ENCODE peak calls at places on chromosomes 4 and X, in five cellular contexts. L is fibroblast of lung, Y is tibial nerve, W is K562, H is heart right ventricle. N is an unnamed sample. For H3K27me3, the result is how much of the 10 kb centered on the place peaks cover.

GRCh38 chr4:183287677-183288076 is 32.4 kb downstream of the CLDN22 start:
- DNase-seq in L (no peak), Y (no peak), W (no peak), H (no peak), N (no peak)

GRCh38 chr4:42237010-42237409 is 84.6 kb upstream of the BEND4 start:
- DNase-seq in L (no peak), Y (no peak), W (no peak), H (no peak), N (no peak)

GRCh38 chr4:16967722-16968121 is 69.3 kb upstream of the LDB2 start:
- DNase-seq in L (peak), Y (peak), W (no peak), H (peak), N (no peak)

GRCh38 chrX:148878371-148878770 is 378.0 kb downstream of the AFF2 start:
- DNase-seq in L (peak), Y (no peak), W (no peak), H (no peak), N (no peak)

GRCh38 chr4:26687728-26688127 is 103.8 kb downstream of the TBC1D19 start:
- DNase-seq in L (peak), Y (no peak), W (no peak), H (no peak), N (peak)

GRCh38 chr4:109015413-109015810 is 252.6 kb upstream of the ETNPPL start:
- DNase-seq in L (no peak), Y (no peak), W (no peak), H (no peak), N (no peak)

GRCh38 chr4:7831330-7831729 is 108.3 kb downstream of the AFAP1 start:
- DNase-seq in L (peak), Y (no peak), W (peak), H (peak), N (peak)

GRCh38 chr4:118849867-118850812 is 14.2 kb upstream of the SEC24D start:
- DNase-seq in L (peak), Y (no peak), W (no peak), H (no peak), N (no peak)

GRCh38 chrX:74422029-74422352 is 698 bp downstream of the SLC16A2 start:
- DNase-seq in L (no peak), Y (no peak), W (no peak), H (no peak), N (no peak)

GRCh38 chrX:154441984-154442707 is 1.8 kb upstream of the FAM50A start:
- DNase-seq in L (no peak), Y (no peak), W (no peak), H (no peak), N (no peak)

GRCh38 chrX:16155586-16155985 is 11.7 kb upstream of the MAGEB17 start:
- DNase-seq in L (no peak), Y (no peak), W (no peak), H (no peak), N (no peak)

GRCh38 chrX:54066841-54067240 is 22.6 kb upstream of the PHF8 start:
- DNase-seq in L (peak), Y (no peak), W (no peak), H (no peak), N (no peak)

GRCh38 chr4:137881641-137882040 is 349.3 kb upstream of the PCDH18 start:
- DNase-seq in L (no peak), Y (no peak), W (no peak), H (no peak), N (no peak)

GRCh38 chr4:159146007-159146330 is 43.1 kb downstream of the RAPGEF2 start:
- DNase-seq in L (no peak), Y (no peak), W (no peak), H (no peak), N (no peak)

GRCh38 chr4:115675721-115676120 is 562.3 kb upstream of the NDST4 start:
- DNase-seq in L (no peak), Y (no peak), W (no peak), H (no peak), N (no peak)

GRCh38 chrX:11704725-11705495 is 39.2 kb upstream of the ARHGAP6 start:
- DNase-seq in L (no peak), Y (no peak), W (no peak), H (no peak), N (no peak)

GRCh38 chr4:74630551-74630950 is 163.8 kb downstream of the BTC start:
- DNase-seq in L (no peak), Y (no peak), W (no peak), H (no peak), N (no peak)

GRCh38 chrX:72368796-72369195 is 63.1 kb upstream of the CITED1 start:
- DNase-seq in L (no peak), Y (no peak), W (no peak), H (no peak), N (no peak)

GRCh38 chr4:102430511-102430910 is 70.6 kb upstream of the NFKB1 start:
- DNase-seq in L (peak), Y (no peak), W (no peak), H (no peak), N (no peak)

GRCh38 chr4:54539500-54540029 is 118.2 kb upstream of the KIT start:
- DNase-seq in L (peak), Y (no peak), W (peak), H (peak), N (no peak)

GRCh38 chr4:25169446-25169845 is 9.2 kb upstream of the SEPSECS start:
- DNase-seq in L (no peak), Y (no peak), W (no peak), H (no peak), N (no peak)

GRCh38 chr4:186298034-186298647 is 32.2 kb downstream of the F11 start:
- DNase-seq in L (no peak), Y (no peak), W (no peak), H (no peak), N (no peak)

GRCh38 chr4:126969781-126970180 is 663.0 kb upstream of the INTU start:
- DNase-seq in L (peak), Y (no peak), W (no peak), H (no peak), N (no peak)

GRCh38 chr4:185011408-185011807 is 6.9 kb upstream of the HELT start:
- DNase-seq in L (no peak), Y (no peak), W (peak), H (no peak), N (no peak)

GRCh38 chr4:3330682-3331081 is 37.9 kb downstream of the RGS12 start:
- DNase-seq in L (no peak), Y (no peak), W (no peak), H (no peak), N (no peak)

GRCh38 chrX:138026211-138026610 is 460.3 kb downstream of the ZIC3 start:
- DNase-seq in L (peak), Y (no peak), W (no peak), H (no peak), N (no peak)

GRCh38 chrX:9682456-9682855 is 83.2 kb downstream of the GPR143 start:
- DNase-seq in L (peak), Y (peak), W (no peak), H (no peak), N (no peak)

GRCh38 chr4:155952546-155952945 is 1.1 kb downstream of the CTSO start:
- DNase-seq in L (peak), Y (no peak), W (no peak), H (no peak), N (no peak)

GRCh38 chr4:5165419-5166369 is 114.4 kb downstream of the STK32B start:
- DNase-seq in L (peak), Y (no peak), W (no peak), H (no peak), N (no peak)

GRCh38 chr4:139950568-139950967 is 203.4 kb downstream of the MAML3 start:
- DNase-seq in L (no peak), Y (no peak), W (no peak), H (no peak), N (no peak)

GRCh38 chr4:139954512-139954911 is 199.5 kb downstream of the MAML3 start:
- DNase-seq in L (no peak), Y (no peak), W (no peak), H (no peak), N (no peak)

GRCh38 chr4:139956436-139957107 is 197.4 kb downstream of the MAML3 start:
- DNase-seq in L (peak), Y (no peak), W (no peak), H (peak), N (no peak)

GRCh38 chr4:139955600-139955999 is 198.4 kb downstream of the MAML3 start:
- DNase-seq in L (no peak), Y (no peak), W (no peak), H (no peak), N (no peak)

GRCh38 chr4:139951051-139951450 is 202.9 kb downstream of the MAML3 start:
- DNase-seq in L (no peak), Y (no peak), W (no peak), H (no peak), N (no peak)
- H3K27me3 ChIP-seq in L (under half), Y (under half), W (under half), H (under half), N (under half)

GRCh38 chr4:173008436-173008835 is 160.2 kb upstream of the GALNT7 start:
- DNase-seq in L (no peak), Y (no peak), W (no peak), H (no peak), N (no peak)
- H3K27ac ChIP-seq in L (no peak), Y (no peak), W (no peak), H (no peak), N (no peak)

GRCh38 chr4:15654556-15655222 is 468 bp downstream of the FBXL5 start:
- DNase-seq in L (peak), Y (peak), W (no peak), H (peak), N (no peak)
- TF ChIP-seq CTCF in L (no peak), Y (no peak), W (no peak), H (no peak), N (no peak)

GRCh38 chrX:111284615-111285294 is 14.5 kb upstream of the CAPN6 start:
- DNase-seq in L (no peak), Y (no peak), W (no peak), H (no peak), N (no peak)

GRCh38 chrX:111282991-111283390 is 12.7 kb upstream of the CAPN6 start:
- DNase-seq in L (no peak), Y (no peak), W (no peak), H (no peak), N (no peak)

GRCh38 chrX:111283446-111283845 is 13.2 kb upstream of the CAPN6 start:
- DNase-seq in L (no peak), Y (no peak), W (no peak), H (no peak), N (no peak)

DNA sequence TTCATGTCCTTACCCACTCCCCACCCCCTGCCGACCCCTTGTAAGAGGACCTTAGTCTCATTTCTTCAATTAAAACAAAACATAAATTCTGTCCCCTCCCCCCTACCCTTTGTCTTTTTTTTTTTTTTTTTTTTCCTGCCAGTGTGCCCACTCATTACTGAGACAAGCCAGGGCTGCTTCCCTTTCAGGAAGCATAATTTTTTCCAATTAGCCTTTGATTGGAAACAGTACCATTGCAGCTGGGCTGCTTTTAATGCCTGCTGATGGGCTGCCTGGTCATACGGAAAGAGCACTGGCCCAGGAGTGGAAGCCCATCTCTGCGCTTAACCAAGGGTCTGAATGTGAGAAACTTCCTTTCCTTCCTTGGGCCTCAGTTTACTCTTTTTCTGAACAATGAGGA is 18.6 kb upstream of the CAPN6 start:
- DNase-seq in L (no peak), Y (no peak), W (no peak), H (no peak), N (no peak)
- H3K27me3 ChIP-seq in L (under half), Y (under half), W (under half), H (under half), N (under half)

GRCh38 chr4:87478732-87479250 is 50.4 kb downstream of the SPARCL1 start:
- DNase-seq in L (no peak), Y (no peak), W (no peak), H (no peak), N (no peak)

GRCh38 chr4:87476934-87477333 is 52.2 kb downstream of the SPARCL1 start:
- DNase-seq in L (no peak), Y (no peak), W (no peak), H (no peak), N (no peak)

GRCh38 chr4:87481342-87481741 is 47.8 kb downstream of the SPARCL1 start:
- DNase-seq in L (no peak), Y (no peak), W (no peak), H (no peak), N (no peak)
- H3K27ac ChIP-seq in L (no peak), Y (no peak), W (no peak), H (no peak), N (no peak)

DNA sequence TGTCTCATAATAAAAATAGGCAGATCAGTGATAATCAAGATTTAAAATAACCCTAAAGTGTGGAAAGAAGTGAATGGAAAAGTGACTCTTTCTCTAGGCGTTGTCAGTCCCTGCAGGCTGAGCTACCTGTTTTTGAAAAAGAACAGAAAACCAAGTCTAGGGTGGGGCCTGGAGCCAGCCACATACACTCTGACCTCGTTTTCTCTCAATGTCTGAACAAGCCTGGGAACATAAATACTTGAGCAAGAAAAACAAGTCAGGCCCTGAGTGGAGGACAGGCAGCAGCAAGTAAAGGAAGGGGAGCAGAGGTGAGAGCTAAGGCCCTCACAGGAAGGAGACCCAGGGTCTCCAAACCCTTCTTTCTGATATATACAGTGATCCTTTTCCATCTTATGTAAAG is 91.7 kb upstream of the HPF1 start:
- DNase-seq in L (no peak), Y (no peak), W (no peak), H (no peak), N (no peak)
- TF ChIP-seq CTCF in L (no peak), Y (no peak), W (no peak), H (no peak), N (no peak)

N was measured in AG04450.